ENCODE peak calls at places on chromosomes 16 and 17, in six cellular contexts. R, S, H, Z, F and Y are unnamed samples.

GRCh38 chr17:62653002-62653830 is 25.7 kb downstream of the MRC2 start:
- DNase-seq in R (peak), S (peak), H (no peak), Z (peak), F (peak), Y (peak)

GRCh38 chr17:61459434-61459809 is 7.2 kb downstream of the TBX4 start:
- DNase-seq in R (no peak), S (no peak), H (no peak), Z (no peak), F (no peak), Y (no peak)

GRCh38 chr16:14454391-14454790 is 175.7 kb downstream of the PARN start:
- DNase-seq in R (peak), S (no peak), H (no peak), Z (no peak), F (no peak), Y (no peak)

GRCh38 chr17:32503251-32504165 is 16.7 kb downstream of the CDK5R1 start:
- DNase-seq in R (peak), S (peak), H (no peak), Z (no peak), F (no peak), Y (no peak)

GRCh38 chr17:60139438-60140285 is 10.1 kb upstream of the CA4 start:
- DNase-seq in R (peak), S (peak), H (no peak), Z (peak), F (no peak), Y (peak)

GRCh38 chr17:50482516-50482915 is 3.9 kb downstream of the RSAD1 start:
- DNase-seq in R (peak), S (peak), H (peak), Z (peak), F (peak), Y (peak)

GRCh38 chr16:1876468-1876867 is 4.5 kb upstream of the MEIOB start:
- DNase-seq in R (no peak), S (no peak), H (no peak), Z (no peak), F (no peak), Y (no peak)

GRCh38 chr16:88292007-88292940 is 90.5 kb upstream of the ZNF469 start:
- DNase-seq in R (peak), S (no peak), H (no peak), Z (no peak), F (no peak), Y (no peak)

GRCh38 chr16:18803569-18804462 is 2.5 kb upstream of the ARL6IP1 start:
- DNase-seq in R (peak), S (no peak), H (no peak), Z (no peak), F (no peak), Y (peak)